ENCODE peak calls at places on chromosomes 1 and 21, in seven cellular contexts. Y is tibial nerve, L is IMR-90, I is ascending aorta, K is transverse colon, H is mucosa of descending colon, N is H7. C is an unnamed sample.

GRCh38 chr1:222592171-222592570 is 2.4 kb upstream of the TAF1A start:
- DNase-seq in Y (no peak), L (peak; percentile 66), I (no peak), K (no peak), H (no peak), N (no peak), C (no peak)

GRCh38 chr21:15976807-15977206 is 247.0 kb downstream of the USP25 start:
- DNase-seq in Y (no peak), L (no peak), I (no peak), K (no peak), H (no peak), N (peak; percentile 6), C (peak; percentile 4)

GRCh38 chr1:234589854-234590620 is 19.9 kb downstream of the IRF2BP2 start:
- DNase-seq in Y (no peak), L (no peak), I (no peak), K (no peak), H (no peak), N (no peak), C (peak; percentile 83)

GRCh38 chr1:219666242-219666641 is 53.3 kb upstream of the ZC3H11B start:
- DNase-seq in Y (no peak), L (peak; percentile 32), I (no peak), K (no peak), H (no peak), N (no peak), C (peak; percentile 24)

GRCh38 chr1:228778466-228778865 is 43.2 kb downstream of the RHOU start:
- DNase-seq in Y (no peak), L (no peak), I (no peak), K (no peak), H (no peak), N (no peak), C (no peak)

GRCh38 chr1:8026153-8026975 is at the start of gene ERRFI1:
- DNase-seq in Y (peak; percentile 93), L (peak; percentile 93), I (peak; percentile 97), K (peak; percentile 95), H (peak; percentile 95), N (peak; percentile 98), C (peak; percentile 97)

GRCh38 chr1:24932284-24932683 is 2.2 kb upstream of the RUNX3 start:
- DNase-seq in Y (no peak), L (no peak), I (no peak), K (peak; percentile 64), H (peak; percentile 66), N (peak; percentile 98), C (peak; percentile 55)

GRCh38 chr1:29648026-29648425 is 411.7 kb downstream of the PTPRU start:
- DNase-seq in Y (no peak), L (no peak), I (peak; percentile 24), K (no peak), H (no peak), N (no peak), C (peak; percentile 2)

GRCh38 chr1:164601399-164602141 is 42.6 kb downstream of the PBX1 start:
- DNase-seq in Y (no peak), L (no peak), I (no peak), K (no peak), H (no peak), N (no peak), C (no peak)

GRCh38 chr1:91568261-91568660 is 67.6 kb downstream of the CDC7 start:
- DNase-seq in Y (no peak), L (no peak), I (no peak), K (no peak), H (no peak), N (no peak), C (no peak)

GRCh38 chr1:91575909-91576519 is 75.4 kb downstream of the CDC7 start:
- DNase-seq in Y (no peak), L (peak; percentile 68), I (no peak), K (no peak), H (no peak), N (no peak), C (no peak)

GRCh38 chr1:91569411-91570104 is 68.9 kb downstream of the CDC7 start:
- DNase-seq in Y (peak; percentile 78), L (peak; percentile 93), I (peak; percentile 93), K (peak; percentile 55), H (peak; percentile 53), N (no peak), C (peak; percentile 76)

GRCh38 chr1:91570105-91570448 is 69.4 kb downstream of the CDC7 start:
- DNase-seq in Y (no peak), L (no peak), I (no peak), K (no peak), H (no peak), N (no peak), C (no peak)

DNA sequence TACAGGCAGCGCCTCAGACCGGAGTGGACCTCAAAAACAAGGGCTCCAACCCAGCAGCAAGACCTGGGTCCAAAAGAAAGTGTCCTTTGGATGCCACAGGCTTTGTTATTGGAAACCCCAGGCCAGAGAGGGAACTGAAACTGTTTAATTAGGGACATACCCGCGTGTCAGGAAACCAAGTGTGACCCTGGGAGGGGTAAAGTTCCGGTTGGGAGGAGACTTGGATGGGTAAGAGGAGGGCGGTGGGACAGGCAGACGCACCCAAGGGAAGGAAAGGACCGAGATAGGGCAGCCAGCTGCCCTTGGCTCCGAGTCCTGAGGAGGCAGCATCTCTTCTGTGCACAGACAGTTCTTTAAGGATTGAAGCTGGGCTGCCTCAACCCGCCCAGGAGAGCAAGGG is 71.4 kb downstream of the CDC7 start:
- DNase-seq in Y (no peak), L (no peak), I (no peak), K (no peak), H (no peak), N (no peak), C (peak; percentile 63)
- H3K36me3 ChIP-seq in Y (no peaks in the 10 kb centered on the region), L (no peaks in the 10 kb centered on the region), I (no peaks in the 10 kb centered on the region), K (no peaks in the 10 kb centered on the region), H (no peaks in the 10 kb centered on the region), N (no peaks in the 10 kb centered on the region), C (no peaks in the 10 kb centered on the region)

DNA sequence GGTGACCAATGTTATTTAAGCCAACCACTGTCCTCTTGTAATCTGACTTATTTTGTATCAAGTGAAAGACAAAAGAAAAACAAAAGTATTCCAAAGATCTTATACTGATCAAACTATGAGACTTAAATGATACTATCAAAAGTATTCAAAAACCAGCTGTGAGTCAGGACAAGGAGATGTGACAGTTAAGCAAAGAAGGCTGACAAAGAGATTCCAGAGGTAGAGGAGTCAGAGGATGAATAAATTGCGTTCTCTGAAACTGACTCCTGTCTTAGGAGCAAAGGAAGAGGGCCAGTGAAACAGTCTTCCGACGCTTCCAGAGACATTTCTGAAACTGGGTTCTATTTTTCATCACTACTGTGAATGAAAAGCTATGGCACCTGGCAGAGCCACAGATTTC is 20.9 kb downstream of the TMEM50B start:
- DNase-seq in Y (no peak), L (peak; percentile 19), I (no peak), K (no peak), H (no peak), N (no peak), C (no peak)
- H3K36me3 ChIP-seq in Y (no peaks in the 10 kb centered on the region), L (peaks cover 11% of the 10 kb centered on the region), I (peaks cover 44% of the 10 kb centered on the region), K (peaks cover 19% of the 10 kb centered on the region), H (no peaks in the 10 kb centered on the region), N (peaks cover 2% of the 10 kb centered on the region), C (no peaks in the 10 kb centered on the region)

DNA sequence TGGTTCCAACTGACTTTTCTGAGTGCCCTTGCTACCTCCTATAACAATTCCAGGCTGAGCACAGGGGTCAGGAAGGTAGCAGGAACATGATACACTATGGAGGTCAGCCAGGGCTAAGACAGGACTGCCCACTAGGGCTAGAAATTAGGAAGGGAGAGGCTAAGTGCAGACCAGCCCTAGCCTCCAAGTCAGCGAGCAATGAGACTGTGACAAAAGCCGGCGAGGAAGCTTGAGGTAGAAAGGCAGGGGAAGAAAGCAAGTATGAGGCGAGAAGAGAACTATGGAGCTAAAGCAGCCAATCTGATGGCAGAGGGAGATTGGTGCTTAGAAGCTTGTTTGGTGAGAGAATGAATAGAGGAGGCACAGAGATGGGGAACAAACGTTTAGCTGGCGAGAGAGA is 4.7 kb downstream of the UROD start:
- DNase-seq in Y (no peak), L (no peak), I (no peak), K (no peak), H (no peak), N (no peak), C (no peak)
- H3K36me3 ChIP-seq in Y (no peaks in the 10 kb centered on the region), L (peaks cover 9% of the 10 kb centered on the region), I (no peaks in the 10 kb centered on the region), K (no peaks in the 10 kb centered on the region), H (no peaks in the 10 kb centered on the region), N (peaks cover 5% of the 10 kb centered on the region), C (peaks cover 10% of the 10 kb centered on the region)

GRCh38 chr1:6123816-6124215 is 56.3 kb downstream of the CHD5 start:
- DNase-seq in Y (no peak), L (no peak), I (no peak), K (no peak), H (no peak), N (no peak), C (no peak)

GRCh38 chr1:6123083-6123482 is 57.0 kb downstream of the CHD5 start:
- DNase-seq in Y (no peak), L (no peak), I (no peak), K (no peak), H (no peak), N (no peak), C (no peak)

GRCh38 chr1:6124746-6125365 is 55.3 kb downstream of the CHD5 start:
- DNase-seq in Y (no peak), L (no peak), I (no peak), K (no peak), H (no peak), N (no peak), C (no peak)

GRCh38 chr1:6125366-6125765 is 54.8 kb downstream of the CHD5 start:
- DNase-seq in Y (no peak), L (no peak), I (no peak), K (no peak), H (no peak), N (no peak), C (no peak)

DNA sequence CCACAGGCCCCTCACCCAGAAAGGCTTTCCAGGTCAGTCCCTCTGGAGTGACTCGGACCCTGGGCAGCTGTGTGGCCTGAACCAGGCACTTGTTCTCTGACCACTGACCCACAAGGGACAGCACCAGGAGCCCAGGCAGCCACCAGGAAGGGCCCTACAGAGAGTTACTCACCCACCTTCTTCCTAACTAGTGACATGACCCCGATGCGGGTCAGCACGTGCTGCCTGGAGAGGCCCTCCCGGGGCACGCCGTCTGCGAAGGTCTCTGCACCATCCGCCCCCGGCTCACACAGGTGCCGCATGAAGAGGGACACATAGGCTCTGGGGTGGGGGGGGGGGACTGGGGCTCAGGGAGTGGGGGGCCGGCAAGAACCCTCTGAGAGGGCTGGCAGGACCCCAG is 55.8 kb downstream of the CHD5 start:
- DNase-seq in Y (no peak), L (no peak), I (no peak), K (no peak), H (no peak), N (no peak), C (no peak)
- H3K36me3 ChIP-seq in Y (no peaks in the 10 kb centered on the region), L (no peaks in the 10 kb centered on the region), I (no peaks in the 10 kb centered on the region), K (no peaks in the 10 kb centered on the region), H (no peaks in the 10 kb centered on the region), N (no peaks in the 10 kb centered on the region), C (no peaks in the 10 kb centered on the region)

DNA sequence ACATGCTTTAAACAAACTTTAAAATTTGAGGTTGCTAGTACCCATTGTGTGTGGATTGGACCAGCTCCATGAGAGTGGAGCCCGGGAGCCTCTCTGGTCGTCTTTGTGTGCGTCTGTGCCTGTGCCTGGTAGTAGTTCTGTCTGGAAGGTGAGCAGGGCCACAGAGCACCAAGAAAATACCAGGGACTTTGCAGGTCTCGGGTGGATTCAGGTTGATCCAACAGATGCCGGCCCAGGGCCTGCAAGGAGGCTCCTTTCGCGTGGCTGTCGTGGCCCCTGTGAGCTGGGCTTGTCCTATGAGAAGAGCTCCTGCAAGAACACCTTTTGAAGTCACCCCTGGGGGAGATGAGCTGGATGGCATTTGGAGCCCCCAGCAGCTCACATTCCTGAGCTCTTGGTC is 28.3 kb downstream of the COL18A1 start:
- DNase-seq in Y (no peak), L (no peak), I (no peak), K (no peak), H (no peak), N (no peak), C (no peak)
- H3K36me3 ChIP-seq in Y (no peaks in the 10 kb centered on the region), L (peaks cover 3% of the 10 kb centered on the region), I (no peaks in the 10 kb centered on the region), K (no peaks in the 10 kb centered on the region), H (no peaks in the 10 kb centered on the region), N (peaks cover 3% of the 10 kb centered on the region), C (no peaks in the 10 kb centered on the region)